ENCODE peak calls at places on chromosomes 5 and 9, in four cellular contexts. T is naive thymus-derived CD4-positive, alpha-beta T cell; L is stimulated activated CD8-positive, alpha-beta memory T cell treated with anti-CD3 and anti-CD28 coated beads, Interleukin-15, amount 100 ng/mL, for 24 hours; S is mammary epithelial cell. A is an unnamed sample.

GRCh38 chr9:93677641-93678136 is 101.3 kb downstream of the PHF2 start:
- DNase-seq in T (peak; percentile 15), L (no peak), S (no peak), A (no peak)

GRCh38 chr5:78533356-78533755 is 115.2 kb downstream of the LHFPL2 start:
- DNase-seq in T (no peak), L (no peak), S (no peak), A (no peak)

GRCh38 chr9:84756156-84756555 is 86.6 kb downstream of the NTRK2 start:
- DNase-seq in T (no peak), L (no peak), S (no peak), A (no peak)

GRCh38 chr9:124450241-124450924 is at the start of gene ADGRD2:
- DNase-seq in T (no peak), L (no peak), S (no peak), A (no peak)

GRCh38 chr5:104418056-104418455 is 855.5 kb upstream of the NUDT12 start:
- DNase-seq in T (no peak), L (no peak), S (no peak), A (no peak)

GRCh38 chr5:100902406-100903035 is 561 bp downstream of the ST8SIA4 start:
- DNase-seq in T (peak; percentile 29), L (no peak), S (no peak), A (no peak)

GRCh38 chr5:51382759-51383493 is at the start of gene ISL1:
- DNase-seq in T (no peak), L (no peak), S (peak; percentile 77), A (no peak)

GRCh38 chr5:75707911-75708509 is 9.2 kb downstream of the POC5 start:
- DNase-seq in T (no peak), L (no peak), S (peak; percentile 16), A (no peak)

GRCh38 chr9:92944921-92945320 is 2.4 kb upstream of the FGD3 start:
- DNase-seq in T (no peak), L (no peak), S (no peak), A (no peak)

GRCh38 chr5:116313366-116313765 is 228.5 kb downstream of the COMMD10 start:
- DNase-seq in T (no peak), L (no peak), S (no peak), A (no peak)

GRCh38 chr9:137793196-137793841 is 84.3 kb upstream of the CACNA1B start:
- DNase-seq in T (no peak), L (no peak), S (no peak), A (no peak)

GRCh38 chr5:156037151-156037909 is 289.6 kb upstream of the SGCD start:
- DNase-seq in T (no peak), L (no peak), S (no peak), A (no peak)

GRCh38 chr5:140966293-140967225 is at the start of gene PCDHAC2:
- DNase-seq in T (no peak), L (no peak), S (peak; percentile 68), A (no peak)

GRCh38 chr5:81601912-81602311 is 149.0 kb downstream of the SSBP2 start:
- DNase-seq in T (no peak), L (no peak), S (peak; percentile 17), A (no peak)

A was measured in fibroblast of the conjunctiva.